ENCODE peak calls at places on chromosomes 13 and 19, in six cellular contexts. A, L, K, D, P and W are unnamed samples.

GRCh38 chr13:111950697-111951096 is 116.3 kb upstream of the SOX1 start:
- DNase-seq in K (no peak), A (no peak), D (no peak), L (no peak), P (no peak), W (no peak)

GRCh38 chr13:75762066-75762937 is 126.2 kb downstream of the LMO7 start:
- DNase-seq in L (no peak), D (peak; percentile 29), K (no peak), A (no peak), P (no peak), W (no peak)

GRCh38 chr13:22717036-22717435 is 463.7 kb upstream of the SGCG start:
- DNase-seq in P (no peak), A (no peak), K (no peak), L (no peak), D (no peak), W (no peak)

GRCh38 chr13:26604784-26605183 is 47.3 kb downstream of the WASF3 start:
- DNase-seq in D (no peak), P (no peak), A (peak; percentile 62), L (no peak), K (no peak), W (no peak)

GRCh38 chr13:112726018-112726767 is 36.4 kb downstream of the ATP11A start:
- DNase-seq in D (no peak), K (peak; percentile 64), L (no peak), P (no peak), A (no peak), W (no peak)

GRCh38 chr19:53503126-53503525 is 34.8 kb upstream of the ZNF331 start:
- DNase-seq in A (no peak), D (no peak), L (no peak), P (no peak), K (no peak), W (no peak)

GRCh38 chr19:45913874-45914830 is at the start of gene NANOS2:
- DNase-seq in A (no peak), P (no peak), D (no peak), L (no peak), K (no peak), W (peak; percentile 19)

GRCh38 chr19:14554382-14554812 is 17.5 kb downstream of the NDUFB7 start:
- DNase-seq in A (no peak), P (no peak), D (no peak), K (no peak), L (no peak), W (peak; percentile 7)

GRCh38 chr19:14519860-14520407 is 1.7 kb upstream of the DNAJB1 start:
- DNase-seq in D (no peak), K (no peak), L (no peak), P (no peak), A (no peak), W (peak; percentile 99)

GRCh38 chr13:113178070-113178895 is 19.8 kb downstream of the PROZ start:
- DNase-seq in D (no peak), P (no peak), A (no peak), K (no peak), L (no peak), W (peak; percentile 51)

GRCh38 chr19:40365613-40366401 is 17.3 kb downstream of the PLD3 start:
- DNase-seq in L (peak; percentile 86), D (no peak), P (peak; percentile 51), A (peak; percentile 58), K (peak; percentile 83), W (peak; percentile 92)

GRCh38 chr19:40116075-40116474 is 25.3 kb upstream of the ZNF780A start:
- DNase-seq in P (no peak), D (no peak), A (no peak), L (no peak), K (no peak), W (no peak)

GRCh38 chr19:32253683-32254020 is 91.8 kb upstream of the ZNF507 start:
- DNase-seq in D (no peak), L (no peak), P (no peak), K (no peak), A (no peak), W (no peak)

GRCh38 chr13:94093652-94094310 is 385.7 kb downstream of the DCT start:
- DNase-seq in L (peak; percentile 39), A (no peak), P (no peak), D (no peak), K (no peak), W (no peak)

GRCh38 chr19:17855333-17856152 is 4.2 kb upstream of the RPL18A start:
- DNase-seq in A (peak; percentile 85), K (peak; percentile 98), D (peak; percentile 76), L (peak; percentile 80), P (peak; percentile 85), W (peak; percentile 90)

GRCh38 chr19:32287811-32288227 is 57.6 kb upstream of the ZNF507 start:
- DNase-seq in K (no peak), P (peak; percentile 58), L (peak; percentile 84), A (peak; percentile 72), D (no peak), W (peak; percentile 93)

GRCh38 chr13:85379433-85379832 is 419.8 kb downstream of the SLITRK6 start:
- DNase-seq in A (no peak), P (no peak), D (no peak), L (no peak), K (no peak), W (no peak)

GRCh38 chr19:3748965-3749364 is 12.5 kb downstream of the APBA3 start:
- DNase-seq in L (no peak), K (no peak), A (no peak), D (no peak), P (no peak), W (no peak)

GRCh38 chr19:1038995-1039645 is 787 bp upstream of the ABCA7 start:
- DNase-seq in A (no peak), D (peak; percentile 34), L (no peak), K (peak; percentile 83), P (no peak), W (no peak)
- H3K27ac ChIP-seq in A (peak overlapping the region; percentile 75), D (peak overlapping the region; percentile 72), L (peak overlapping the region; percentile 47), K (peak overlapping the region; percentile 84), P (no peak overlapping the region), W (no peak overlapping the region)

DNA sequence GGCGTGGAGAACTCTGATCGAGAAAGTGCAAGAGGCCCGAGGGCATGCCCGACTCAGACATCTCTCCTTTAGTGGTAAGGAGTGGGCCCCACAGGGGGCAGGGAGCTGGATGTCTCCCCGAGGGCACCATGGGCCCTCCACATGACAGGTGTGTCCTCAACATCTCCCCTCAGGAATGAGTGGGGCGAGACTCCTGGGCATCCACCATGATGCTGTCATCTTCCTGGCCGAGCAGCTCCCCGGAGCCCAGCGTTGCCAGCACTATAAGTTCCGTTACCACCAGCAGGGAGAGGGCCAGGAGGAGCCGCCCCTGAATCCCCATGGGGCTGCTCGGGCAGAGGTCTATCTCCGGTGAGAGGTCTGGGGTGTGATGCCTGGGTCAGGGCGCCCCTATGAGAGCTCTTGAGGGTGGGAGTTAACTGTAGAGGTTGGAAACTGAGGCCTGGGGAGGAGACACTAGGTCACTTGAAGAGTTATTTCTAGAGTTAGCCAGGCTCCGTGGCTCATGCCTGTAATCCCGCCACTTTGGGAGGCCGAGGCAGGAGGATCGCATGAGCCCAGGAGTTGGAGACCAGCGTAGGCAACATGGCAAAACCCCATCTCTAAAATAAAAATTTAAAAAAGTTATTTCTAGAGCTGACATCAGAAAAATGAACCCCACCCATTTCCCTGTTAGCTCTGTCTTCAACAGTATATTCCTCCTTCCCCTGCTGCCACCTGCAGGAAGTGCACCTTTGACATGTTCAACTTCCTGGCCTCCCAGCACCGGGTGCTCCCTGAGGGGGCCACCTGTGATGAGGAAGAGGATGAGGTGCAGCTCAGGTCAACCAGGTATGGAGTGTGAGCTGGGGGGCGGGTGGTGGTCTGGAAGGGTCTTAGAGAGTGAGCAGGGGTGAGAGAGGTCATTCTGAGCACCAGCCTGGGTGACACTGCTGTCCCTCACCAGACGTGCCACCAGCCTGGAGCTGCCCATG is 5.1 kb downstream of the IGFLR1 start:
- DNase-seq in L (no peak), D (no peak), K (no peak), A (no peak), P (no peak), W (no peak)
- H3K36me3 ChIP-seq in L (peaks cover 52% of the 10 kb centered on the region), D (peaks cover 22% of the 10 kb centered on the region), K (no peaks in the 10 kb centered on the region), A (peaks cover 58% of the 10 kb centered on the region), P (no peaks in the 10 kb centered on the region), W (peaks cover 41% of the 10 kb centered on the region)

GRCh38 chr19:55347442-55348009 is 7.0 kb downstream of the COX6B2 start:
- DNase-seq in D (no peak), A (no peak), P (no peak), L (no peak), K (no peak), W (no peak)

GRCh38 chr19:55346725-55347441 is 7.2 kb downstream of the KMT5C start:
- DNase-seq in A (no peak), D (no peak), L (no peak), K (no peak), P (no peak), W (no peak)

GRCh38 chr19:55344444-55344843 is 4.8 kb downstream of the KMT5C start:
- DNase-seq in L (no peak), D (no peak), A (no peak), P (no peak), K (no peak), W (peak; percentile 93)

GRCh38 chr19:55345818-55346724 is 6.4 kb downstream of the KMT5C start:
- DNase-seq in A (peak; percentile 45), L (no peak), K (no peak), D (no peak), P (no peak), W (peak; percentile 82)

DNA sequence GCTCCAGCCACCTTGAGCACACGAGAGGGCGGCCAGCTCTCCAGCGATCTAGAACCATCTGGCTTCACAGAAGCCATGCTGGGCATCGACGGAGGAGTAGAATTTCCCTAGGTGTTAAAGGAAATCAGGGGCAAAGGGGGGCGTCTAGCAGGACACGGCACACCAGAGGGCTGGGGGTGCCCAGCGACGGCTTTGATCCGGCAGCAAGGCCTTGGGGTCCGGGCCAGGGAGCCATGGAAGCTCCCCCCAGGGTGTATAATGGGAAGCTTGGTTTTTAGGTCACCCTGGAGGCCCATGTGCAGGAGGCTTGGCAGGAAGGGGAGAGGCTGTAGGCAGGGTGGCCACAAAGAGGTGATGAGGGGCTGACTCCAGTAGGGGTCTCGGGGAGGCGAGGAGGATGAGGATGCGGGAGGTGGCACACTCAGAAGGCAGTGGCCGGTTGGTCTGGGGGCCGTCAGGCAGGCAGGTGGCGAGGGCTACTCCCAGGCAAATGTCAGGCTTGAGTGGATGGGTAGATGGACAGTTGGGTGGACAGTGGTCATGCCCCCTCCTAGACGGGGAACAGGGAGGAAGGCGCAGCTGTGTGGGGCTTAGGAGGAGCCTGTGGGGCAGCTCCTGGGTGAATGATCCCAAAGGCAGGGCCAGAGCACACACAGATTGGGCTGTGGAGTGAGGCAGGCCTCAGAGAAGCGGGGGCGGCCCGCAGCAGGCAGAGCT is 5.6 kb downstream of the KMT5C start:
- DNase-seq in A (no peak), K (no peak), L (no peak), P (no peak), D (no peak), W (no peak)
- H3K4me1 ChIP-seq in A (peaks cover 16% of the 10 kb centered on the region), K (peaks cover 15% of the 10 kb centered on the region), L (peaks cover 7% of the 10 kb centered on the region), P (peaks cover 11% of the 10 kb centered on the region), D (peaks cover 13% of the 10 kb centered on the region), W (peaks cover 31% of the 10 kb centered on the region)

DNA sequence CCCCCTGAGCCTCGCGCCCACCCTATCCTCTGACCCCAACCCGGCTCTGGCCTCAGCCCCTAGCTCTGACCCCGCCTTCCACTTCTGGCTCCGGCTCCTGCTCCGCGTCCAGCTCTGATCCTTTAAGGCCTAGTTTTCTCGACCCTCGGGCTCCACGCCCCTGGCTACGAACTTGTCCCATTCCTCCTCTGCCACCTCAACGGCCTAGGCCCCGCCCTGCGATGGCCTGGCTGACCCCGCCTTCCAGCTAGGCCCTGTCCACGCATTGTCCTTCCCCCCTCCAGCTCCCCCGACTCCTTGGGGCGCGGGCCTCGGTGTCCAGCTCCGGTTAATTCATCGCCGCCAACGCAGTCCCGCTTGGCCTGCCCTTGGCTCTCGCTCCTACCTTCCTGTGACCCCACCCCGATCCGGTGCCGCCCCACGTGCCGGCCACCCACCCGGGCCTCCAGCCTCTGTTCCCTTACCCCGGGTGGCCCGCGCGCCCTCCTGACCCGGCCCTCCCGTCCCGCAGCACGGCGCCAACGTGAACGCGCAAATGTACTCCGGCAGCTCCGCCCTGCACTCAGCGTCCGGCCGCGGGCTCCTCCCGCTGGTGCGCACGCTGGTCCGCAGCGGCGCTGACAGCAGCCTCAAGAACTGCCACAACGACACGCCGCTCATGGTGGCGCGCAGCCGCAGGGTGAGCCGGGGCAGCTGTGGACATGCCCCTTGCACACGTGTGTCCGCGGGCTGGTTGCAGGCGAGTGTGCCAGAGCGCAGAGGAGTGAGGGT is 9.4 kb downstream of the BCL3 start:
- DNase-seq in D (no peak), K (peak; percentile 87), L (peak; percentile 57), P (peak; percentile 84), A (peak; percentile 88), W (no peak)
- H3K27ac ChIP-seq in D (no peak overlapping the region), K (peak overlapping the region; percentile 96), L (peak overlapping the region; percentile 53), P (peak overlapping the region; percentile 86), A (peak overlapping the region; percentile 98), W (no peak overlapping the region)